ENCODE peak calls at places on chromosomes 12 and 14, in four cellular contexts. One of them, this sample, is unnamed. For H3K4me1, the result is how much of the 10 kb centered on the place peaks cover.

GRCh38 chr12:12301122-12301521 is 34.3 kb upstream of the LRP6 start:
- DNase-seq in left lung: no peak
- DNase-seq in CD8-positive, alpha-beta T cell: no peak
- DNase-seq in SK-N-SH: no peak
- DNase-seq in this sample: no peak

GRCh38 chr12:56836800-56837663 is 73.9 kb downstream of the HSD17B6 start:
- DNase-seq in SK-N-SH: no peak
- DNase-seq in CD8-positive, alpha-beta T cell: peak
- DNase-seq in left lung: no peak
- DNase-seq in this sample: no peak

GRCh38 chr12:20527396-20528154 is 159.2 kb downstream of the PDE3A start:
- DNase-seq in CD8-positive, alpha-beta T cell: no peak
- DNase-seq in left lung: no peak
- DNase-seq in SK-N-SH: no peak
- DNase-seq in this sample: no peak

GRCh38 chr14:99707420-99707819 is 23.3 kb downstream of the CYP46A1 start:
- DNase-seq in CD8-positive, alpha-beta T cell: no peak
- DNase-seq in SK-N-SH: no peak
- DNase-seq in left lung: no peak
- DNase-seq in this sample: no peak

GRCh38 chr12:119314290-119314689 is 20.2 kb upstream of the CCDC60 start:
- DNase-seq in CD8-positive, alpha-beta T cell: no peak
- DNase-seq in SK-N-SH: no peak
- DNase-seq in left lung: no peak
- DNase-seq in this sample: no peak

GRCh38 chr12:4189721-4190120 is 83.8 kb upstream of the CCND2 start:
- DNase-seq in SK-N-SH: no peak
- DNase-seq in left lung: no peak
- DNase-seq in CD8-positive, alpha-beta T cell: no peak
- DNase-seq in this sample: no peak

GRCh38 chr12:85329913-85330312 is 49.9 kb downstream of the ALX1 start:
- DNase-seq in left lung: no peak
- DNase-seq in SK-N-SH: no peak
- DNase-seq in CD8-positive, alpha-beta T cell: no peak
- DNase-seq in this sample: no peak

GRCh38 chr12:9111525-9111924 is 4.2 kb downstream of the A2M start:
- DNase-seq in CD8-positive, alpha-beta T cell: no peak
- DNase-seq in left lung: no peak
- DNase-seq in SK-N-SH: no peak
- DNase-seq in this sample: no peak

GRCh38 chr12:113081785-113082296 is 25.3 kb downstream of the DTX1 start:
- DNase-seq in left lung: no peak
- DNase-seq in SK-N-SH: no peak
- DNase-seq in CD8-positive, alpha-beta T cell: no peak
- DNase-seq in this sample: no peak

GRCh38 chr12:132393991-132394949 is 64.9 kb upstream of the GALNT9 start:
- DNase-seq in CD8-positive, alpha-beta T cell: no peak
- DNase-seq in left lung: peak
- DNase-seq in SK-N-SH: no peak
- DNase-seq in this sample: no peak

GRCh38 chr12:14326699-14327098 is 38.8 kb upstream of the ATF7IP start:
- DNase-seq in CD8-positive, alpha-beta T cell: no peak
- DNase-seq in left lung: no peak
- DNase-seq in SK-N-SH: no peak
- DNase-seq in this sample: no peak

GRCh38 chr14:43039881-43040280 is 1433.2 kb downstream of the LRFN5 start:
- DNase-seq in SK-N-SH: no peak
- DNase-seq in CD8-positive, alpha-beta T cell: no peak
- DNase-seq in left lung: no peak
- DNase-seq in this sample: no peak

GRCh38 chr12:130633771-130634170 is 82.3 kb downstream of the RIMBP2 start:
- DNase-seq in left lung: no peak
- DNase-seq in SK-N-SH: peak
- DNase-seq in CD8-positive, alpha-beta T cell: no peak
- DNase-seq in this sample: no peak

GRCh38 chr12:93127582-93128331 is 198.7 kb upstream of the EEA1 start:
- DNase-seq in CD8-positive, alpha-beta T cell: no peak
- DNase-seq in SK-N-SH: no peak
- DNase-seq in left lung: peak
- DNase-seq in this sample: no peak

GRCh38 chr12:122081697-122082221 is 3.2 kb downstream of the MLXIP start:
- DNase-seq in SK-N-SH: no peak
- DNase-seq in left lung: peak
- DNase-seq in CD8-positive, alpha-beta T cell: no peak
- DNase-seq in this sample: peak

GRCh38 chr12:49365542-49365941 is 1.7 kb upstream of the SPATS2 start:
- DNase-seq in left lung: no peak
- DNase-seq in CD8-positive, alpha-beta T cell: no peak
- DNase-seq in SK-N-SH: no peak
- DNase-seq in this sample: no peak

GRCh38 chr12:59808317-59808910 is 212.6 kb downstream of the SLC16A7 start:
- DNase-seq in left lung: no peak
- DNase-seq in CD8-positive, alpha-beta T cell: no peak
- DNase-seq in SK-N-SH: peak
- DNase-seq in this sample: peak

DNA sequence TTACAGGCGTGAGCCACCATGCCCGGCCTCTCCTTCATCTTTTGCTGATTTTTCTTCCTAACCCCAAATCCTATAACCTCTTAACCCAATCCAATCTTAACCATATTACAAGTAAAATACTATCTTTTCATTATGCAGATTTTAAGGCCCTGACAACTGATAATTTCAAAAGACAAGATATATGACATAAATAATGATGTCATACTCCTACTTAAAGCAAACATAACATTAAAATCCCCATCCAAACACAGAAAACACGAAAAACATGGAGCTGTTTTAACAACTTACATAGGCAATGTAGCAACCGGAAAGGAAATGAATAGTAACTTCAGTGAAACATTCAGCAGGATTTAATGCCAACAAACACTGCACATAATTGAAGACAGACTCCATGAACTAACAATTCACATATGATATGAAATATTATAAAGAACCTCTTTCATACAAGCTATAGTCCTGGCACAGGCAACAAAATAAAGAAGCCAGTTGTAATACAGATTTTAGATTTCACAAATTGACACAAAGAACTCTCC is 21.5 kb downstream of the USP44 start:
- DNase-seq in SK-N-SH: no peak
- DNase-seq in CD8-positive, alpha-beta T cell: no peak
- DNase-seq in left lung: no peak
- DNase-seq in this sample: no peak
- H3K4me1 ChIP-seq in SK-N-SH: under half
- H3K4me1 ChIP-seq in CD8-positive, alpha-beta T cell: under half
- H3K4me1 ChIP-seq in left lung: under half
- H3K4me1 ChIP-seq in this sample: under half

DNA sequence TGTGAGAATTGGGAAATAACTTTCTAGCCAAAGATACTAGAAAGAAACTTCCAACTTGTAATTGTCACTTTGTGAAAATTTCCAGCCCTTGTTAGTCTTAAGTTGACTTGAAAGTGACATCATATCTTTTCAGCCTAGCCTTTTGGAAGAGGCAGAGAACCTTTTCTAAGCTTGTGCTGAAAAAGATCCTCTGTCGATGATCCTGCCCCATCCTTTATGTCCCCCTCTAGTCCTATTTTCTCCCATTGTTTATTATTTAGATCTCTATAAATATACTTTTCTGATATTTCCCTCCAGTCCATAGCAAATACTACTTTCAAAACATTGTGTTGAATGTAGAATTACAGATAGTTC is 2.8 kb downstream of the CHST11 start:
- DNase-seq in SK-N-SH: no peak
- DNase-seq in CD8-positive, alpha-beta T cell: no peak
- DNase-seq in left lung: no peak
- DNase-seq in this sample: no peak
- H3K4me3 ChIP-seq in SK-N-SH: peak
- H3K4me3 ChIP-seq in CD8-positive, alpha-beta T cell: peak
- H3K4me3 ChIP-seq in left lung: peak
- H3K4me3 ChIP-seq in this sample: peak

GRCh38 chr12:30785630-30786029 is 30.9 kb upstream of the CAPRIN2 start:
- DNase-seq in left lung: no peak
- DNase-seq in SK-N-SH: no peak
- DNase-seq in CD8-positive, alpha-beta T cell: no peak
- DNase-seq in this sample: no peak
- H3K27ac ChIP-seq in left lung: no peak
- H3K27ac ChIP-seq in SK-N-SH: no peak
- H3K27ac ChIP-seq in CD8-positive, alpha-beta T cell: no peak
- H3K27ac ChIP-seq in this sample: no peak

GRCh38 chr14:92287987-92288386 is 35.0 kb upstream of the SLC24A4 start:
- DNase-seq in left lung: no peak
- DNase-seq in SK-N-SH: no peak
- DNase-seq in CD8-positive, alpha-beta T cell: no peak
- DNase-seq in this sample: no peak

GRCh38 chr14:92277031-92277430 is 45.9 kb upstream of the SLC24A4 start:
- DNase-seq in SK-N-SH: no peak
- DNase-seq in CD8-positive, alpha-beta T cell: no peak
- DNase-seq in left lung: no peak
- DNase-seq in this sample: no peak

GRCh38 chr14:92280554-92281262 is 42.3 kb upstream of the SLC24A4 start:
- DNase-seq in left lung: no peak
- DNase-seq in CD8-positive, alpha-beta T cell: no peak
- DNase-seq in SK-N-SH: no peak
- DNase-seq in this sample: peak

GRCh38 chr14:92282669-92283068 is 40.3 kb upstream of the SLC24A4 start:
- DNase-seq in left lung: no peak
- DNase-seq in CD8-positive, alpha-beta T cell: no peak
- DNase-seq in SK-N-SH: no peak
- DNase-seq in this sample: no peak
- H3K4me1 ChIP-seq in left lung: under half
- H3K4me1 ChIP-seq in CD8-positive, alpha-beta T cell: under half
- H3K4me1 ChIP-seq in SK-N-SH: under half
- H3K4me1 ChIP-seq in this sample: under half

This sample was measured in CD4-positive, CD25-positive, alpha-beta regulatory T cell.